ENCODE peak calls at places on chromosomes 13 and 19, in seven cellular contexts. M is HTR-8/SVneo; Z is activated CD4-positive, CD25-positive, alpha-beta regulatory T cell; K is brain microvascular endothelial cell; O is IMR-90; H is T-helper 17 cell; A is GM12878. T is an unnamed sample.

GRCh38 chr13:112120031-112120373 is 53.1 kb downstream of the SOX1 start:
- DNase-seq in M (no peak), Z (no peak), K (no peak), O (no peak), H (no peak), A (no peak), T (no peak)

GRCh38 chr19:14059093-14059480 is 2.8 kb downstream of the PALM3 start:
- DNase-seq in M (no peak), Z (peak; percentile 12), K (no peak), O (no peak), H (peak; percentile 32), A (no peak), T (no peak)

GRCh38 chr19:46206176-46206575 is 23.4 kb upstream of the IGFL1 start:
- DNase-seq in M (no peak), Z (no peak), K (no peak), O (no peak), H (no peak), A (no peak), T (no peak)

GRCh38 chr13:20492641-20493040 is 33.0 kb downstream of the CRYL1 start:
- DNase-seq in M (peak; percentile 19), Z (no peak), K (peak; percentile 15), O (peak; percentile 65), H (no peak), A (no peak), T (no peak)

GRCh38 chr13:73533111-73533510 is 474.3 kb downstream of the KLF5 start:
- DNase-seq in M (no peak), Z (no peak), K (no peak), O (no peak), H (no peak), A (no peak), T (no peak)

GRCh38 chr13:53032849-53033248 is 4.2 kb downstream of the OLFM4 start:
- DNase-seq in M (no peak), Z (no peak), K (no peak), O (no peak), H (no peak), A (no peak), T (no peak)

GRCh38 chr13:110233682-110234280 is 73.2 kb downstream of the COL4A1 start:
- DNase-seq in M (no peak), Z (no peak), K (no peak), O (no peak), H (no peak), A (no peak), T (no peak)

GRCh38 chr19:7670150-7670784 is 1.4 kb downstream of the RETN start:
- DNase-seq in M (no peak), Z (no peak), K (no peak), O (no peak), H (no peak), A (no peak), T (no peak)

GRCh38 chr13:51006067-51006800 is 96.6 kb downstream of the RNASEH2B start:
- DNase-seq in M (no peak), Z (no peak), K (no peak), O (no peak), H (no peak), A (no peak), T (no peak)

GRCh38 chr13:24353736-24354135 is 44.4 kb downstream of the C1QTNF9 start:
- DNase-seq in M (no peak), Z (no peak), K (no peak), O (no peak), H (no peak), A (no peak), T (no peak)

GRCh38 chr19:35292986-35293732 is 1.2 kb downstream of the MAG start:
- DNase-seq in M (no peak), Z (no peak), K (no peak), O (no peak), H (no peak), A (no peak), T (no peak)

GRCh38 chr13:98525852-98526512 is 50.9 kb downstream of the STK24 start:
- DNase-seq in M (no peak), Z (no peak), K (no peak), O (no peak), H (no peak), A (no peak), T (no peak)

GRCh38 chr19:36847968-36848367 is 2.7 kb upstream of the ZNF345 start:
- DNase-seq in M (no peak), Z (no peak), K (no peak), O (no peak), H (no peak), A (peak; percentile 30), T (no peak)

GRCh38 chr13:40375522-40376171 is 290.8 kb downstream of the FOXO1 start:
- DNase-seq in M (no peak), Z (no peak), K (no peak), O (no peak), H (no peak), A (no peak), T (no peak)

GRCh38 chr13:79581870-79582315 is 100.9 kb downstream of the NDFIP2 start:
- DNase-seq in M (no peak), Z (no peak), K (peak; percentile 52), O (peak; percentile 3), H (no peak), A (no peak), T (no peak)

GRCh38 chr19:5718032-5718578 is 1.8 kb downstream of the LONP1 start:
- DNase-seq in M (no peak), Z (no peak), K (peak; percentile 62), O (peak; percentile 72), H (no peak), A (no peak), T (no peak)

GRCh38 chr13:23185542-23185941 is 4.8 kb downstream of the SGCG start:
- DNase-seq in M (no peak), Z (no peak), K (no peak), O (no peak), H (no peak), A (no peak), T (no peak)

GRCh38 chr19:18280247-18281081 is 958 bp downstream of the JUND start:
- DNase-seq in M (peak; percentile 75), Z (peak; percentile 61), K (peak; percentile 36), O (peak; percentile 69), H (peak; percentile 80), A (no peak), T (peak; percentile 31)

GRCh38 chr13:66689037-66689619 is 541.0 kb downstream of the PCDH9 start:
- DNase-seq in M (no peak), Z (no peak), K (no peak), O (no peak), H (no peak), A (no peak), T (no peak)

GRCh38 chr13:62387642-62388041 is 972.0 kb upstream of the PCDH20 start:
- DNase-seq in M (peak; percentile 1), Z (no peak), K (no peak), O (peak; percentile 36), H (no peak), A (no peak), T (no peak)

GRCh38 chr19:43934055-43934984 is 762 bp downstream of the ZNF45 start:
- DNase-seq in M (peak; percentile 22), Z (no peak), K (no peak), O (peak; percentile 10), H (no peak), A (no peak), T (no peak)

GRCh38 chr13:95246292-95247082 is 54.8 kb downstream of the ABCC4 start:
- DNase-seq in M (no peak), Z (no peak), K (no peak), O (no peak), H (no peak), A (no peak), T (no peak)

GRCh38 chr13:50393641-50394040 is 378.4 kb downstream of the KCNRG start:
- DNase-seq in M (no peak), Z (no peak), K (peak; percentile 67), O (peak; percentile 30), H (no peak), A (no peak), T (no peak)

GRCh38 chr19:2255982-2256685 is at the start of gene JSRP1:
- DNase-seq in M (no peak), Z (no peak), K (no peak), O (no peak), H (no peak), A (no peak), T (no peak)

GRCh38 chr19:10292789-10293636 is 3.3 kb downstream of the ICAM5 start:
- DNase-seq in M (no peak), Z (no peak), K (no peak), O (no peak), H (no peak), A (no peak), T (no peak)

GRCh38 chr13:36098080-36098479 is 33.1 kb downstream of the DCLK1 start:
- DNase-seq in M (no peak), Z (no peak), K (no peak), O (no peak), H (no peak), A (no peak), T (no peak)

GRCh38 chr13:35163674-35164073 is 221.6 kb downstream of the NBEA start:
- DNase-seq in M (no peak), Z (no peak), K (no peak), O (no peak), H (no peak), A (no peak), T (no peak)

GRCh38 chr13:45328661-45329105 is 12.3 kb downstream of the TPT1 start:
- DNase-seq in M (no peak), Z (no peak), K (peak; percentile 72), O (peak; percentile 89), H (no peak), A (no peak), T (no peak)

GRCh38 chr19:13639342-13639929 is 124.9 kb upstream of the MRI1 start:
- DNase-seq in M (no peak), Z (no peak), K (no peak), O (no peak), H (no peak), A (no peak), T (no peak)

GRCh38 chr19:38736036-38736412 is 8.2 kb downstream of the CAPN12 start:
- DNase-seq in M (peak; percentile 45), Z (peak; percentile 24), K (no peak), O (no peak), H (peak; percentile 63), A (no peak), T (peak; percentile 46)

GRCh38 chr13:51608857-51609406 is 24.7 kb downstream of the WDFY2 start:
- DNase-seq in M (no peak), Z (no peak), K (no peak), O (no peak), H (no peak), A (no peak), T (no peak)

T was measured in NCI-H1930.